ENCODE peak calls at places on chromosomes 1 and 21, in five cellular contexts. Z is gastrocnemius medialis, J is IMR-90, V is lower lobe of right lung, T is Calu3. P is an unnamed sample.

GRCh38 chr1:228210076-228210651 is 2.3 kb downstream of the OBSCN start:
- DNase-seq in J (no peak), Z (peak; percentile 89), T (no peak), V (no peak), P (no peak)

GRCh38 chr1:104132386-104132973 is 382.8 kb downstream of the AMY1C start:
- DNase-seq in V (no peak), Z (no peak), T (peak; percentile 8), J (peak; percentile 1), P (no peak)

GRCh38 chr1:38546630-38547029 is 312.9 kb downstream of the RRAGC start:
- DNase-seq in Z (no peak), J (peak; percentile 4), V (no peak), T (no peak), P (no peak)

GRCh38 chr1:47759581-47760247 is 237.5 kb downstream of the TRABD2B start:
- DNase-seq in V (no peak), T (no peak), J (no peak), Z (no peak), P (peak; percentile 28)

GRCh38 chr1:17587693-17588047 is 48.2 kb downstream of the ARHGEF10L start:
- DNase-seq in V (no peak), Z (no peak), T (no peak), J (peak; percentile 68), P (no peak)

GRCh38 chr1:183435497-183435896 is 17.3 kb upstream of the NMNAT2 start:
- DNase-seq in T (no peak), Z (no peak), J (no peak), V (no peak), P (no peak)

GRCh38 chr1:193662030-193662429 is 475.6 kb upstream of the B3GALT2 start:
- DNase-seq in J (peak; percentile 78), Z (no peak), V (no peak), T (no peak), P (no peak)

GRCh38 chr1:4657920-4658585 is 3.6 kb downstream of the AJAP1 start:
- DNase-seq in V (no peak), J (no peak), T (no peak), Z (no peak), P (no peak)

GRCh38 chr1:149934326-149934725 is 2.4 kb downstream of the MTMR11 start:
- DNase-seq in V (no peak), T (no peak), J (no peak), Z (no peak), P (no peak)

GRCh38 chr1:200869753-200870391 is 2.9 kb upstream of the GPR25 start:
- DNase-seq in J (no peak), V (no peak), Z (no peak), T (no peak), P (no peak)

GRCh38 chr1:15350551-15351200 is 59.0 kb upstream of the EFHD2 start:
- DNase-seq in J (no peak), Z (no peak), T (peak; percentile 14), V (no peak), P (no peak)
- TF ChIP-seq CTCF in J (no peak), Z (no peak), T (no peak), V (no peak), P (no peak)

GRCh38 chr1:111197598-111198289 is 2.7 kb downstream of the DENND2D start:
- DNase-seq in J (peak; percentile 4), Z (no peak), T (peak; percentile 27), V (no peak), P (no peak)
- TF ChIP-seq CTCF in J (peak; percentile 30), Z (no peak), T (no peak), V (peak; percentile 23), P (peak; percentile 56)

DNA sequence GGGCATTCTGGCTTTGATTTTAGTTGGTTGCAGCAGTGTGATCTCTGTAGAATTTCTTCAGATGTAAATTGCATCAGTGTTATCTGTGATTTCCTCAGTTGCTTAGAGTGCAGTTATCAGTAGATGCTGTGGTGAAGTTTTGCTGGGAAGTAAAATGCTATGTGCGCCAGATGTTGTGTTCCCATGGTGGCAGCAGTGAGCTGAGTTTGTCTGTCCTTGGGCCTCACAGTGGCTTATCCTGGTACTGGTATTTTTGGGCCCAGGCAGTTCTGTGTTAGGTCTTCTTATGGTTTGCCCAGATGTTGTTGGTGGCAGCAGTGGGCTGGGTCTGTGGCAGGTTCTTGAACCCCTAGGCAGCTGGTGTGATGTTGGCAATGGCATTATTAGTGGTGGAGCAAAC is 1242.1 kb downstream of the PLA2G4A start:
- DNase-seq in Z (no peak), J (no peak), V (no peak), T (no peak), P (no peak)
- TF ChIP-seq CTCF in Z (no peak), J (no peak), V (no peak), T (no peak), P (no peak)

GRCh38 chr1:62908168-62908567 is 124.2 kb downstream of the ATG4C start:
- DNase-seq in V (no peak), Z (no peak), T (no peak), J (no peak), P (no peak)

GRCh38 chr1:62904537-62904936 is 120.6 kb downstream of the ATG4C start:
- DNase-seq in J (no peak), T (no peak), Z (no peak), V (no peak), P (no peak)

GRCh38 chr1:62905309-62905708 is 121.4 kb downstream of the ATG4C start:
- DNase-seq in J (no peak), T (no peak), Z (no peak), V (no peak), P (no peak)

GRCh38 chr1:62905872-62906271 is 121.9 kb downstream of the ATG4C start:
- DNase-seq in Z (no peak), J (no peak), V (no peak), T (no peak), P (no peak)

DNA sequence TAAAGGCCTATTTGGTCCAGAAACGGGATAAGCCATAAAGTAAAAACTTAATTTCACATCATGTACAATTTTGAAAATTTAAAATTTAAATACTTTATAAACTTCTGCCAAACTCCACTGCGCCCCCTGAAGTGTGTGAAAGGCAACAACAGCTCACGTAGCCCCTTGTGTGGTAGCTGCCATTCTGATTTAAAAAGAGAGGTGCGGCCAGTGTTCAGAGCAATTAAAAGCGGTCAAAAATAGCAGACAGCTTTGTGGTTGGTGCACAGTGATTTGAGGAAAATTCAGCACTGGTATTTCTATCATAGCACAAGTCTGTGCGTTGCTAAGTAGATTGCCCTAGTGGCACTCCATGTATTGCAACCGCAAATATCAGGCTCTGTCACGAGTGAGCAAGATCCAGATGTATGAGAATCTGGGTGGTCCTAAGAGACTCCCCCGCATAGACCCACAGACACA is 122.5 kb downstream of the ATG4C start:
- DNase-seq in J (peak; percentile 11), T (no peak), V (no peak), Z (no peak), P (no peak)
- TF ChIP-seq CTCF in J (peak; percentile 47), T (peak; percentile 44), V (no peak), Z (no peak), P (peak; percentile 71)

GRCh38 chr1:19397217-19397945 is 85.3 kb downstream of the SLC66A1 start:
- DNase-seq in V (no peak), J (no peak), T (no peak), Z (no peak), P (no peak)

GRCh38 chr1:19398309-19398760 is 86.2 kb downstream of the SLC66A1 start:
- DNase-seq in V (no peak), Z (no peak), J (peak; percentile 99), T (no peak), P (no peak)

GRCh38 chr1:19393051-19393450 is 80.9 kb downstream of the SLC66A1 start:
- DNase-seq in Z (no peak), J (no peak), T (no peak), V (no peak), P (no peak)

GRCh38 chr1:19396280-19396679 is 84.2 kb downstream of the SLC66A1 start:
- DNase-seq in V (no peak), T (no peak), Z (no peak), J (no peak), P (no peak)

GRCh38 chr1:19395678-19396192 is 83.6 kb downstream of the SLC66A1 start:
- DNase-seq in J (peak; percentile 83), V (no peak), T (no peak), Z (no peak), P (no peak)
- TF ChIP-seq CTCF in J (peak; percentile 27), V (no peak), T (no peak), Z (no peak), P (peak; percentile 50)

GRCh38 chr1:25039229-25039628 is 109.2 kb upstream of the RUNX3 start:
- DNase-seq in Z (no peak), V (no peak), J (peak; percentile 5), T (no peak), P (no peak)
- TF ChIP-seq CTCF in Z (no peak), V (no peak), J (peak; percentile 19), T (no peak), P (peak; percentile 39)

DNA sequence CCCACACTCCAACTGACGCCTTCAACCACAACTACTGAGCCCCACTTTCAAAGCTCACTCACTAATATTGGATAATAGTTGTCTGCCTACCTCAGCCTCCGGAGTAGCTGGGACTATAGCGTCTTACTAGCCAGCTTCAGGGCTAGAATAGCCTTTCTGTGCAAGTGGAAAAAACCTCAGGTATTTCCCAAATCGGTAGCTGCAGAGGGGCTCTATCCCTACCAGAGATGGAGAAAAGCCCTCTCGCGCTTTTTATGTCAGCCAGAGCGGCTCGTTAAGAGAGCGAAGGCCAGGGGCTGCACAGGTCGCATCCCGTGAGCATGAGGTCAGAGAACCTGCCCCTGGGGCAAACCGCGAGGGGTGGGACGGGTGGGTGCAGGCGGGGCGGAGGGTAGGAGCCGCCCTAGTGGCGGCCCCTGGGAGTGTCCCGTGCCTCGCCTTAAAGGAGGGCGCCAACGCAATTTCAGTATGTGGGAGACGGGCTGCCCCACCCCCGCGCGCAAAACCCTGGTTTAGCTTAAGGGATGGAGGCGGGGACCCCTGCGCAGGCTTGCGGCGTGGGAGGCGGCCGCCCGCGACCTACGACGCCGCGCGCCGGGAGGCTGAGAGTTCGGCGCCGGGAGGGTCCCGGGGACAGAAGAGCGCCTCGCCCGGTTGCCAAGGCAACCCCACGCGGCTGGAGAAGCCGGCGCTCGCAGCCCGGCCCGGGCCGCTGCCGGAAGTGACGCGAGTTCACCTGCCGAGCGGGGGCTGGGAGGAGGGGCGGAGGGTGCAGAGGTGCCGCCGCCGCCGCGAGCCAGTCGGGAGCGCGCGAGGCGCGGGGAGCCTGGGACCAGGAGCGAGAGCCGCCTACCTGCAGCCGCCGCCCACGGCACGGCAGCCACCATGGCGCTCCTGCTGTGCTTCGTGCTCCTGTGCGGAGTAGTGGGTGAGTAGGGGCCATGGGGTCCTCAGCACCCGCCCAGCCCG is at the start of gene CXADR:
- DNase-seq in V (peak; percentile 92), J (no peak), T (peak; percentile 93), Z (no peak), P (no peak)
- TF ChIP-seq CTCF in V (peak; percentile 59), J (peak; percentile 28), T (peak; percentile 71), Z (no peak), P (peak; percentile 76)